ENCODE peak calls at places on chromosomes 16 and 17, in five cellular contexts. One of them, this sample, is unnamed.

GRCh38 chr16:8951447-8952280 is 12.0 kb downstream of the USP7 start:
- DNase-seq in EH: no peak
- DNase-seq in T-helper 2 cell: no peak
- DNase-seq in astrocyte of the spinal cord: no peak
- DNase-seq in CMK: no peak
- DNase-seq in this sample: no peak

GRCh38 chr17:32755045-32755805 is 121.7 kb downstream of the MYO1D start:
- DNase-seq in EH: peak; percentile 72
- DNase-seq in T-helper 2 cell: no peak
- DNase-seq in astrocyte of the spinal cord: peak; percentile 81
- DNase-seq in CMK: no peak
- DNase-seq in this sample: peak; percentile 74

GRCh38 chr17:80986816-80987480 is 4.7 kb upstream of the CHMP6 start:
- DNase-seq in EH: no peak
- DNase-seq in T-helper 2 cell: no peak
- DNase-seq in astrocyte of the spinal cord: no peak
- DNase-seq in CMK: no peak
- DNase-seq in this sample: no peak

GRCh38 chr17:57084361-57084801 is 665 bp upstream of the AKAP1 start:
- DNase-seq in EH: no peak
- DNase-seq in T-helper 2 cell: no peak
- DNase-seq in astrocyte of the spinal cord: no peak
- DNase-seq in CMK: no peak
- DNase-seq in this sample: no peak

GRCh38 chr17:17669081-17669850 is 12.0 kb upstream of the RAI1 start:
- DNase-seq in EH: peak; percentile 45
- DNase-seq in T-helper 2 cell: no peak
- DNase-seq in astrocyte of the spinal cord: peak; percentile 39
- DNase-seq in CMK: no peak
- DNase-seq in this sample: no peak

GRCh38 chr16:31354394-31355291 is at the start of gene ITGAX:
- DNase-seq in EH: peak; percentile 30
- DNase-seq in T-helper 2 cell: no peak
- DNase-seq in astrocyte of the spinal cord: no peak
- DNase-seq in CMK: peak; percentile 49
- DNase-seq in this sample: peak; percentile 34

GRCh38 chr17:7476474-7476873 is 3.0 kb downstream of the ZBTB4 start:
- DNase-seq in EH: peak; percentile 61
- DNase-seq in T-helper 2 cell: no peak
- DNase-seq in astrocyte of the spinal cord: peak; percentile 46
- DNase-seq in CMK: no peak
- DNase-seq in this sample: peak; percentile 40

GRCh38 chr17:50532452-50533024 is at the start of gene EPN3:
- DNase-seq in EH: no peak
- DNase-seq in T-helper 2 cell: no peak
- DNase-seq in astrocyte of the spinal cord: no peak
- DNase-seq in CMK: no peak
- DNase-seq in this sample: no peak

GRCh38 chr16:3780570-3780969 is 63.2 kb upstream of the TRAP1 start:
- DNase-seq in EH: peak; percentile 37
- DNase-seq in T-helper 2 cell: no peak
- DNase-seq in astrocyte of the spinal cord: peak; percentile 8
- DNase-seq in CMK: no peak
- DNase-seq in this sample: peak; percentile 30

GRCh38 chr16:13012591-13012990 is 111.2 kb downstream of the SHISA9 start:
- DNase-seq in EH: no peak
- DNase-seq in T-helper 2 cell: no peak
- DNase-seq in astrocyte of the spinal cord: no peak
- DNase-seq in CMK: no peak
- DNase-seq in this sample: no peak

GRCh38 chr17:8832711-8833352 is 33.7 kb upstream of the MFSD6L start:
- DNase-seq in EH: no peak
- DNase-seq in T-helper 2 cell: no peak
- DNase-seq in astrocyte of the spinal cord: no peak
- DNase-seq in CMK: no peak
- DNase-seq in this sample: no peak

GRCh38 chr16:20916927-20917326 is 16.4 kb downstream of the LYRM1 start:
- DNase-seq in EH: no peak
- DNase-seq in T-helper 2 cell: no peak
- DNase-seq in astrocyte of the spinal cord: no peak
- DNase-seq in CMK: no peak
- DNase-seq in this sample: no peak

GRCh38 chr16:410516-411178 is 9.0 kb downstream of the DECR2 start:
- DNase-seq in EH: no peak
- DNase-seq in T-helper 2 cell: no peak
- DNase-seq in astrocyte of the spinal cord: no peak
- DNase-seq in CMK: no peak
- DNase-seq in this sample: no peak

GRCh38 chr17:17384291-17384615 is 81.1 kb downstream of the NT5M start:
- DNase-seq in EH: no peak
- DNase-seq in T-helper 2 cell: no peak
- DNase-seq in astrocyte of the spinal cord: no peak
- DNase-seq in CMK: no peak
- DNase-seq in this sample: no peak

GRCh38 chr16:440627-441026 is 15.2 kb downstream of the RAB11FIP3 start:
- DNase-seq in EH: peak; percentile 27
- DNase-seq in T-helper 2 cell: no peak
- DNase-seq in astrocyte of the spinal cord: no peak
- DNase-seq in CMK: no peak
- DNase-seq in this sample: peak; percentile 98

GRCh38 chr16:70770968-70771552 is 29.9 kb downstream of the VAC14 start:
- DNase-seq in EH: peak; percentile 69
- DNase-seq in T-helper 2 cell: peak; percentile 21
- DNase-seq in astrocyte of the spinal cord: peak; percentile 61
- DNase-seq in CMK: peak; percentile 27
- DNase-seq in this sample: peak; percentile 63

GRCh38 chr17:45580914-45581313 is 90.4 kb upstream of the PLEKHM1 start:
- DNase-seq in EH: no peak
- DNase-seq in T-helper 2 cell: no peak
- DNase-seq in astrocyte of the spinal cord: no peak
- DNase-seq in CMK: no peak
- DNase-seq in this sample: no peak

GRCh38 chr17:64262422-64263260 is at the start of gene TEX2:
- DNase-seq in EH: peak; percentile 27
- DNase-seq in T-helper 2 cell: peak; percentile 38
- DNase-seq in astrocyte of the spinal cord: peak; percentile 19
- DNase-seq in CMK: no peak
- DNase-seq in this sample: peak; percentile 48

GRCh38 chr17:68384941-68385340 is 72.4 kb downstream of the WIPI1 start:
- DNase-seq in EH: no peak
- DNase-seq in T-helper 2 cell: no peak
- DNase-seq in astrocyte of the spinal cord: no peak
- DNase-seq in CMK: no peak
- DNase-seq in this sample: no peak